ENCODE peak calls at places on chromosomes 4 and X, in eight cellular contexts. One of them, this sample, is unnamed.

GRCh38 chrX:1486749-1487361 is 34.1 kb upstream of the ASMTL start:
- DNase-seq in hippocampal formation: no peak
- DNase-seq in effector memory CD8-positive, alpha-beta T cell: no peak
- DNase-seq in NCI-H1105: no peak
- DNase-seq in foreskin fibroblast: no peak
- DNase-seq in iPS DF 6.9: no peak
- DNase-seq in colonic mucosa: no peak
- DNase-seq in stimulated activated CD4-positive, alpha-beta T cell treated with anti-CD3 and anti-CD28 coated beads, Interleukin-12 subunit alpha, Interleukin-12 subunit beta, amount 100 ng/mL, for 48 hours: no peak
- DNase-seq in this sample: no peak

GRCh38 chr4:105509291-105509690 is 35.4 kb upstream of the PPA2 start:
- DNase-seq in hippocampal formation: no peak
- DNase-seq in effector memory CD8-positive, alpha-beta T cell: no peak
- DNase-seq in iPS DF 6.9: no peak
- DNase-seq in NCI-H1105: no peak
- DNase-seq in foreskin fibroblast: no peak
- DNase-seq in stimulated activated CD4-positive, alpha-beta T cell treated with anti-CD3 and anti-CD28 coated beads, Interleukin-12 subunit alpha, Interleukin-12 subunit beta, amount 100 ng/mL, for 48 hours: no peak
- DNase-seq in colonic mucosa: no peak
- DNase-seq in this sample: no peak

GRCh38 chrX:19991350-19991718 is 473 bp upstream of the BCLAF3 start:
- DNase-seq in NCI-H1105: no peak
- DNase-seq in foreskin fibroblast: peak; percentile 0
- DNase-seq in colonic mucosa: no peak
- DNase-seq in effector memory CD8-positive, alpha-beta T cell: no peak
- DNase-seq in stimulated activated CD4-positive, alpha-beta T cell treated with anti-CD3 and anti-CD28 coated beads, Interleukin-12 subunit alpha, Interleukin-12 subunit beta, amount 100 ng/mL, for 48 hours: no peak
- DNase-seq in hippocampal formation: no peak
- DNase-seq in iPS DF 6.9: no peak
- DNase-seq in this sample: no peak

GRCh38 chr4:89583106-89583505 is 253.9 kb downstream of the SNCA start:
- DNase-seq in effector memory CD8-positive, alpha-beta T cell: no peak
- DNase-seq in stimulated activated CD4-positive, alpha-beta T cell treated with anti-CD3 and anti-CD28 coated beads, Interleukin-12 subunit alpha, Interleukin-12 subunit beta, amount 100 ng/mL, for 48 hours: no peak
- DNase-seq in hippocampal formation: no peak
- DNase-seq in colonic mucosa: no peak
- DNase-seq in foreskin fibroblast: no peak
- DNase-seq in NCI-H1105: no peak
- DNase-seq in iPS DF 6.9: no peak
- DNase-seq in this sample: no peak

GRCh38 chr4:140641789-140642439 is 73.2 kb upstream of the UCP1 start:
- DNase-seq in iPS DF 6.9: no peak
- DNase-seq in colonic mucosa: no peak
- DNase-seq in stimulated activated CD4-positive, alpha-beta T cell treated with anti-CD3 and anti-CD28 coated beads, Interleukin-12 subunit alpha, Interleukin-12 subunit beta, amount 100 ng/mL, for 48 hours: no peak
- DNase-seq in hippocampal formation: no peak
- DNase-seq in effector memory CD8-positive, alpha-beta T cell: no peak
- DNase-seq in NCI-H1105: no peak
- DNase-seq in foreskin fibroblast: no peak
- DNase-seq in this sample: no peak

GRCh38 chr4:16693040-16693506 is 205.4 kb downstream of the LDB2 start:
- DNase-seq in stimulated activated CD4-positive, alpha-beta T cell treated with anti-CD3 and anti-CD28 coated beads, Interleukin-12 subunit alpha, Interleukin-12 subunit beta, amount 100 ng/mL, for 48 hours: no peak
- DNase-seq in hippocampal formation: no peak
- DNase-seq in foreskin fibroblast: no peak
- DNase-seq in colonic mucosa: no peak
- DNase-seq in NCI-H1105: no peak
- DNase-seq in iPS DF 6.9: no peak
- DNase-seq in effector memory CD8-positive, alpha-beta T cell: no peak
- DNase-seq in this sample: no peak

GRCh38 chr4:153448003-153448731 is 18.0 kb upstream of the TMEM131L start:
- DNase-seq in iPS DF 6.9: no peak
- DNase-seq in colonic mucosa: no peak
- DNase-seq in foreskin fibroblast: no peak
- DNase-seq in stimulated activated CD4-positive, alpha-beta T cell treated with anti-CD3 and anti-CD28 coated beads, Interleukin-12 subunit alpha, Interleukin-12 subunit beta, amount 100 ng/mL, for 48 hours: no peak
- DNase-seq in hippocampal formation: no peak
- DNase-seq in effector memory CD8-positive, alpha-beta T cell: no peak
- DNase-seq in NCI-H1105: peak; percentile 13
- DNase-seq in this sample: no peak

GRCh38 chrX:153387987-153388721 is 13.0 kb downstream of the PNMA6E start:
- DNase-seq in foreskin fibroblast: no peak
- DNase-seq in effector memory CD8-positive, alpha-beta T cell: no peak
- DNase-seq in stimulated activated CD4-positive, alpha-beta T cell treated with anti-CD3 and anti-CD28 coated beads, Interleukin-12 subunit alpha, Interleukin-12 subunit beta, amount 100 ng/mL, for 48 hours: no peak
- DNase-seq in hippocampal formation: no peak
- DNase-seq in NCI-H1105: no peak
- DNase-seq in iPS DF 6.9: no peak
- DNase-seq in colonic mucosa: no peak
- DNase-seq in this sample: no peak

GRCh38 chr4:186144596-186145569 is 40.4 kb downstream of the FAM149A start:
- DNase-seq in iPS DF 6.9: no peak
- DNase-seq in colonic mucosa: peak; percentile 66
- DNase-seq in hippocampal formation: no peak
- DNase-seq in stimulated activated CD4-positive, alpha-beta T cell treated with anti-CD3 and anti-CD28 coated beads, Interleukin-12 subunit alpha, Interleukin-12 subunit beta, amount 100 ng/mL, for 48 hours: no peak
- DNase-seq in NCI-H1105: no peak
- DNase-seq in effector memory CD8-positive, alpha-beta T cell: no peak
- DNase-seq in foreskin fibroblast: peak; percentile 28
- DNase-seq in this sample: no peak

GRCh38 chrX:39982927-39983326 is 114.8 kb downstream of the BCOR start:
- DNase-seq in foreskin fibroblast: no peak
- DNase-seq in effector memory CD8-positive, alpha-beta T cell: no peak
- DNase-seq in NCI-H1105: peak; percentile 81
- DNase-seq in iPS DF 6.9: no peak
- DNase-seq in stimulated activated CD4-positive, alpha-beta T cell treated with anti-CD3 and anti-CD28 coated beads, Interleukin-12 subunit alpha, Interleukin-12 subunit beta, amount 100 ng/mL, for 48 hours: no peak
- DNase-seq in colonic mucosa: no peak
- DNase-seq in hippocampal formation: no peak
- DNase-seq in this sample: no peak

GRCh38 chr4:55398966-55399365 is 3.2 kb downstream of the TMEM165 start:
- DNase-seq in foreskin fibroblast: no peak
- DNase-seq in stimulated activated CD4-positive, alpha-beta T cell treated with anti-CD3 and anti-CD28 coated beads, Interleukin-12 subunit alpha, Interleukin-12 subunit beta, amount 100 ng/mL, for 48 hours: no peak
- DNase-seq in hippocampal formation: no peak
- DNase-seq in colonic mucosa: no peak
- DNase-seq in NCI-H1105: no peak
- DNase-seq in effector memory CD8-positive, alpha-beta T cell: no peak
- DNase-seq in iPS DF 6.9: no peak
- DNase-seq in this sample: no peak

GRCh38 chr4:54643958-54644357 is 13.8 kb upstream of the KIT start:
- DNase-seq in colonic mucosa: no peak
- DNase-seq in iPS DF 6.9: no peak
- DNase-seq in foreskin fibroblast: no peak
- DNase-seq in effector memory CD8-positive, alpha-beta T cell: no peak
- DNase-seq in hippocampal formation: no peak
- DNase-seq in NCI-H1105: no peak
- DNase-seq in stimulated activated CD4-positive, alpha-beta T cell treated with anti-CD3 and anti-CD28 coated beads, Interleukin-12 subunit alpha, Interleukin-12 subunit beta, amount 100 ng/mL, for 48 hours: no peak
- DNase-seq in this sample: no peak

GRCh38 chr4:184792334-184792733 is 33.4 kb downstream of the ACSL1 start:
- DNase-seq in hippocampal formation: no peak
- DNase-seq in iPS DF 6.9: no peak
- DNase-seq in stimulated activated CD4-positive, alpha-beta T cell treated with anti-CD3 and anti-CD28 coated beads, Interleukin-12 subunit alpha, Interleukin-12 subunit beta, amount 100 ng/mL, for 48 hours: no peak
- DNase-seq in foreskin fibroblast: no peak
- DNase-seq in NCI-H1105: no peak
- DNase-seq in colonic mucosa: no peak
- DNase-seq in effector memory CD8-positive, alpha-beta T cell: no peak
- DNase-seq in this sample: no peak

GRCh38 chr4:147754037-147754445 is 22.2 kb downstream of the ARHGAP10 start:
- DNase-seq in NCI-H1105: no peak
- DNase-seq in stimulated activated CD4-positive, alpha-beta T cell treated with anti-CD3 and anti-CD28 coated beads, Interleukin-12 subunit alpha, Interleukin-12 subunit beta, amount 100 ng/mL, for 48 hours: no peak
- DNase-seq in iPS DF 6.9: no peak
- DNase-seq in hippocampal formation: no peak
- DNase-seq in effector memory CD8-positive, alpha-beta T cell: no peak
- DNase-seq in colonic mucosa: no peak
- DNase-seq in foreskin fibroblast: peak; percentile 79
- DNase-seq in this sample: no peak

GRCh38 chrX:42694260-42694815 is 83.6 kb downstream of the PPP1R2C start:
- DNase-seq in hippocampal formation: no peak
- DNase-seq in foreskin fibroblast: no peak
- DNase-seq in stimulated activated CD4-positive, alpha-beta T cell treated with anti-CD3 and anti-CD28 coated beads, Interleukin-12 subunit alpha, Interleukin-12 subunit beta, amount 100 ng/mL, for 48 hours: peak; percentile 1
- DNase-seq in NCI-H1105: no peak
- DNase-seq in iPS DF 6.9: no peak
- DNase-seq in effector memory CD8-positive, alpha-beta T cell: no peak
- DNase-seq in colonic mucosa: no peak
- DNase-seq in this sample: no peak

GRCh38 chrX:120000490-120001246 is 57.1 kb upstream of the NKAP start:
- DNase-seq in NCI-H1105: no peak
- DNase-seq in colonic mucosa: no peak
- DNase-seq in stimulated activated CD4-positive, alpha-beta T cell treated with anti-CD3 and anti-CD28 coated beads, Interleukin-12 subunit alpha, Interleukin-12 subunit beta, amount 100 ng/mL, for 48 hours: no peak
- DNase-seq in foreskin fibroblast: peak; percentile 25
- DNase-seq in effector memory CD8-positive, alpha-beta T cell: no peak
- DNase-seq in iPS DF 6.9: no peak
- DNase-seq in hippocampal formation: no peak
- DNase-seq in this sample: no peak

GRCh38 chrX:17597836-17598434 is 139.4 kb upstream of the SCML1 start:
- DNase-seq in iPS DF 6.9: no peak
- DNase-seq in NCI-H1105: peak; percentile 62
- DNase-seq in effector memory CD8-positive, alpha-beta T cell: no peak
- DNase-seq in hippocampal formation: no peak
- DNase-seq in foreskin fibroblast: no peak
- DNase-seq in colonic mucosa: peak; percentile 84
- DNase-seq in stimulated activated CD4-positive, alpha-beta T cell treated with anti-CD3 and anti-CD28 coated beads, Interleukin-12 subunit alpha, Interleukin-12 subunit beta, amount 100 ng/mL, for 48 hours: no peak
- DNase-seq in this sample: no peak

GRCh38 chr4:53763813-53764597 is 172.7 kb upstream of the LNX1 start:
- DNase-seq in foreskin fibroblast: peak; percentile 75
- DNase-seq in colonic mucosa: no peak
- DNase-seq in effector memory CD8-positive, alpha-beta T cell: no peak
- DNase-seq in hippocampal formation: no peak
- DNase-seq in stimulated activated CD4-positive, alpha-beta T cell treated with anti-CD3 and anti-CD28 coated beads, Interleukin-12 subunit alpha, Interleukin-12 subunit beta, amount 100 ng/mL, for 48 hours: no peak
- DNase-seq in NCI-H1105: no peak
- DNase-seq in iPS DF 6.9: no peak
- DNase-seq in this sample: no peak

GRCh38 chr4:140098481-140099132 is 55.4 kb downstream of the MAML3 start:
- DNase-seq in NCI-H1105: no peak
- DNase-seq in hippocampal formation: peak; percentile 39
- DNase-seq in iPS DF 6.9: no peak
- DNase-seq in effector memory CD8-positive, alpha-beta T cell: no peak
- DNase-seq in stimulated activated CD4-positive, alpha-beta T cell treated with anti-CD3 and anti-CD28 coated beads, Interleukin-12 subunit alpha, Interleukin-12 subunit beta, amount 100 ng/mL, for 48 hours: no peak
- DNase-seq in colonic mucosa: no peak
- DNase-seq in foreskin fibroblast: peak; percentile 68
- DNase-seq in this sample: no peak

GRCh38 chr4:122603156-122603574 is 17.7 kb downstream of the IL21 start:
- DNase-seq in colonic mucosa: no peak
- DNase-seq in hippocampal formation: no peak
- DNase-seq in iPS DF 6.9: no peak
- DNase-seq in NCI-H1105: no peak
- DNase-seq in effector memory CD8-positive, alpha-beta T cell: no peak
- DNase-seq in stimulated activated CD4-positive, alpha-beta T cell treated with anti-CD3 and anti-CD28 coated beads, Interleukin-12 subunit alpha, Interleukin-12 subunit beta, amount 100 ng/mL, for 48 hours: no peak
- DNase-seq in foreskin fibroblast: no peak
- DNase-seq in this sample: no peak